ENCODE peak calls at places on chromosomes 3 and 15, in nine cellular contexts. V is lower lobe of right lung, Q is BE2C, A is neural progenitor cell, L is GM23248, F is fibroblast of lung, K is HCT116, Y is Peyer's patch, R is mucosa of descending colon. C is an unnamed sample. For H3K4me1, H3K36me3 and H3K9me3, the result is how much of the 10 kb centered on the place peaks cover.

GRCh38 chr3:157786216-157786615 is 283.0 kb upstream of the VEPH1 start:
- DNase-seq in Q (no peak), K (no peak), V (no peak), L (peak), R (no peak), F (peak), Y (no peak), A (no peak), C (no peak)

GRCh38 chr3:108099679-108100428 is 9.0 kb upstream of the CD47 start:
- DNase-seq in Q (no peak), K (no peak), Y (peak), F (no peak), L (no peak), A (no peak), V (peak), R (no peak), C (no peak)

GRCh38 chr15:71817351-71817750 is 7.0 kb downstream of the NR2E3 start:
- DNase-seq in Q (no peak), K (no peak), A (no peak), R (no peak), V (no peak), F (no peak), Y (no peak), L (no peak), C (no peak)

GRCh38 chr3:75296858-75297257 is 367.3 kb upstream of the FRG2C start:
- DNase-seq in R (no peak), V (no peak), Q (no peak), L (no peak), Y (no peak), A (no peak), K (no peak), F (peak), C (no peak)

GRCh38 chr15:101732772-101733171 is 8.5 kb upstream of the TARS3 start:
- DNase-seq in L (no peak), Y (no peak), A (no peak), V (no peak), K (no peak), R (no peak), F (no peak), Q (no peak), C (no peak)

GRCh38 chr3:134802428-134803050 is 7.5 kb downstream of the EPHB1 start:
- DNase-seq in F (no peak), L (no peak), Q (no peak), K (no peak), Y (no peak), V (no peak), R (no peak), A (no peak), C (no peak)

GRCh38 chr15:52567886-52568568 is 803 bp downstream of the ARPP19 start:
- DNase-seq in L (peak), R (peak), Y (peak), V (peak), K (peak), Q (peak), A (no peak), F (peak), C (peak)

GRCh38 chr3:53155763-53156162 is 5.2 kb upstream of the PRKCD start:
- DNase-seq in Q (no peak), L (no peak), F (no peak), R (peak), A (peak), V (peak), K (no peak), Y (peak), C (no peak)

GRCh38 chr15:70048196-70048565 is 49.5 kb downstream of the TLE3 start:
- DNase-seq in Q (peak), F (no peak), V (peak), Y (no peak), R (peak), K (no peak), L (no peak), A (no peak), C (no peak)

GRCh38 chr3:178777718-178778411 is 241.6 kb downstream of the KCNMB2 start:
- DNase-seq in Y (no peak), F (peak), L (peak), R (no peak), Q (no peak), K (peak), A (no peak), V (no peak), C (no peak)

GRCh38 chr3:171653701-171654100 is 156.6 kb downstream of the PLD1 start:
- DNase-seq in L (no peak), Y (no peak), F (peak), Q (no peak), K (no peak), A (no peak), V (no peak), R (no peak), C (no peak)

GRCh38 chr15:84766461-84767005 is 18.1 kb downstream of the ZNF592 start:
- DNase-seq in L (no peak), Y (no peak), K (no peak), F (no peak), R (no peak), A (no peak), Q (no peak), V (no peak), C (no peak)

GRCh38 chr3:57383421-57383820 is 90.9 kb upstream of the ASB14 start:
- DNase-seq in Y (no peak), K (no peak), A (no peak), F (no peak), R (no peak), L (no peak), Q (no peak), V (no peak), C (no peak)

GRCh38 chr3:115239717-115240116 is 92.6 kb upstream of the ZBTB20 start:
- DNase-seq in K (peak), Y (peak), Q (peak), V (no peak), R (no peak), A (no peak), F (peak), L (peak), C (no peak)

GRCh38 chr3:137347132-137347531 is 389.3 kb downstream of the IL20RB start:
- DNase-seq in R (no peak), F (no peak), V (no peak), Q (no peak), A (no peak), Y (no peak), K (no peak), L (no peak), C (no peak)

GRCh38 chr15:49082960-49083359 is 36.7 kb upstream of the SECISBP2L start:
- DNase-seq in K (no peak), Q (no peak), R (no peak), V (no peak), A (no peak), F (peak), Y (no peak), L (peak), C (no peak)

GRCh38 chr15:35693286-35693685 is 147.3 kb upstream of the DPH6 start:
- DNase-seq in A (no peak), Q (no peak), Y (no peak), L (peak), R (no peak), F (peak), V (no peak), K (no peak), C (no peak)

GRCh38 chr3:195165264-195165608 is 105.7 kb downstream of the XXYLT1 start:
- DNase-seq in L (no peak), K (no peak), Q (no peak), R (no peak), A (no peak), V (no peak), Y (no peak), F (no peak), C (no peak)
- H3K4me1 ChIP-seq in L (under half), K (under half), Q (under half), R (under half), A (under half), V (under half), Y (under half), F (under half), C (under half)

GRCh38 chr15:30925686-30926085 is 22.0 kb downstream of the FAN1 start:
- DNase-seq in K (no peak), V (no peak), L (no peak), Y (no peak), Q (no peak), F (no peak), R (no peak), A (no peak), C (no peak)
- H3K36me3 ChIP-seq in K (under half), V (half or more), L (under half), Y (half or more), Q (under half), F (under half), R (under half), A (under half), C (under half)

GRCh38 chr15:22227411-22227810 is 147.1 kb downstream of the OR4M2 start:
- DNase-seq in Q (no peak), R (no peak), K (no peak), A (no peak), F (no peak), V (no peak), Y (no peak), L (no peak), C (no peak)
- H3K9me3 ChIP-seq in Q (under half), R (half or more), K (half or more), A (half or more), F (under half), V (under half), Y (under half), L (under half), C (under half)

DNA sequence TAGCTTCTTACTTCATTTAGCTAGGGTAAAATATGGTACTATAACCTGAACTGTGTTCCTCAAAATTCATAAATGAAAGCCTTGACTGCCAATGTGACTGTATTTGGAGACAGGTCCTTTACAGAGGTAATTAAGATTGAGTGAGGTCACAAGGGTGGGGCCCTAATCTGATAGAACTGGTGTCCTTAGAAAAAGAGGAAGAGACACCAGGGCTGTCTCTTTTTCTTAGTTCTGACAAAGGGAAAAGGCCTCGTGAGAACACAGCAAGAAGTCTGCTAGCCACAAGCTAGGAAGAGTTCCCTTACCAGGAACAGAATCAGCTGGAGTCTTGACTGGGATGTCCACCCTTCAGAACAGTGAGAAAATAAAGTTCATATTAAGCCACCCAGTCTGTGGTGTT is 162.7 kb downstream of the GMNC start:
- DNase-seq in R (no peak), L (no peak), A (no peak), F (no peak), Q (no peak), Y (no peak), K (no peak), V (no peak), C (no peak)
- H3K4me1 ChIP-seq in R (under half), L (under half), A (under half), F (under half), Q (under half), Y (under half), K (under half), V (under half), C (under half)

GRCh38 chr3:125098929-125099328 is 43.1 kb upstream of the HEG1 start:
- DNase-seq in Q (no peak), F (no peak), A (peak), Y (no peak), K (no peak), L (peak), V (no peak), R (no peak), C (no peak)
- H3K36me3 ChIP-seq in Q (under half), F (under half), A (under half), Y (under half), K (under half), L (under half), V (under half), R (under half), C (under half)

GRCh38 chr15:20355256-20355868 is 186.2 kb downstream of the GOLGA6L6 start:
- DNase-seq in V (no peak), K (no peak), A (no peak), F (no peak), Q (no peak), Y (no peak), L (no peak), R (peak), C (no peak)

GRCh38 chr15:20349774-20350498 is 191.7 kb downstream of the GOLGA6L6 start:
- DNase-seq in K (no peak), V (peak), A (no peak), L (no peak), F (no peak), Y (peak), R (peak), Q (no peak), C (peak)

GRCh38 chr15:20353966-20354883 is 187.4 kb downstream of the GOLGA6L6 start:
- DNase-seq in L (no peak), V (peak), F (no peak), R (peak), A (no peak), Q (no peak), K (no peak), Y (no peak), C (peak)

GRCh38 chr15:20351448-20351961 is 190.1 kb downstream of the GOLGA6L6 start:
- DNase-seq in L (no peak), Y (peak), R (peak), F (no peak), V (peak), Q (no peak), A (no peak), K (no peak), C (peak)

DNA sequence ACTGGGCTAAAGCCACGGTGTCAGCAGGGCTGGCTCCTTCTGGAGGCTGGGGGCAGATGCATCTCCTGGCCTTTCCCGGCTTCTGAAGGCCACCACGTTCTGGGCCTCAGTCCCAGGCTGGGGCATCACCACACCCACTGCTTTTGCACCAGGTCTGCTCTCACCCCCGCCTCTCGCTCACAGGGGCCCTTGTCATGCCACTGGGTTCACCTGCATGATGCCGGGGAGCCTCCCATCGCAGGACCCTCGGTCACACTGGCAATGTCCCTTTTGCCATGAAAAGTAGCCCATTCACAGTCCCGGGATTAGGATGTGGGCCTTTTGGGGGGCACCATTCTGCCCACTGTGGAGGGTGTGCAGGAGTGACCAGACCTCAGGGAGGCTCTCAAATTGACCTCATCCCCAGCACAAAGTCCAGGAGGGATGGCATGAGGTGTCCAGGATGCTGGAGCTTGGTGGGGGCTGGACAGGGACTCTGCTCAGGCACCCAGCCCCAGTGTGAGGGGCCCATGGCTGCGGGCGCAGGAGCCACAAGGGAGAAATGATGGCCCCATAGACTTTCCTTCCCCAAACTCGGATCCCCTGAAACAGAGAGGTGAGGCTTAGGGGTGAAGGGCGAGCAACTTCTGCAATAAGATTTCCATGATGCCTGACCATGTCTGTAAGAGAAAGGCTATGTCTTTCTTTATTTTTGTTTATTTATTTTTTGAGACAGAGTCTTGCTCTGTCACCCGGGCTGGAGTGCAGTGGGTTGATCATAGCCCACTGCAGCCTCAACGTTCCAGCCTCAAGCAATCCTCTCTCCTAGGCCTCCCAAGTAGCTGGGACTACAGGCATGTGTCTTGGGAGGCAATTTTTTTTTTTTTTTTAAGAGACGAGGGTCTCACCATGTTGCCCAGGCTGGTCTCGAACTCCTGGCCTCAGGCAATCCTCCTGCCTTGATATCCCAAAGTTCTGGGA is 189.1 kb downstream of the GOLGA6L6 start:
- DNase-seq in K (no peak), A (no peak), F (no peak), Y (peak), L (no peak), Q (no peak), R (peak), V (peak), C (peak)
- H3K9me3 ChIP-seq in K (half or more), A (half or more), F (under half), Y (under half), L (under half), Q (under half), R (half or more), V (under half), C (under half)